ENCODE peak calls at places on chromosome 10, in six cellular contexts. O, W, A, Z, F and Q are unnamed samples.

GRCh38 chr10:6095810-6096209 is 7.0 kb downstream of the RBM17 start:
- DNase-seq in F (no peak), A (no peak), O (no peak), W (no peak), Z (no peak), Q (no peak)

GRCh38 chr10:19922236-19922963 is 106.2 kb downstream of the PLXDC2 start:
- DNase-seq in W (no peak), A (peak; percentile 88), O (no peak), Z (no peak), F (no peak), Q (peak; percentile 76)

GRCh38 chr10:16828114-16828568 is 10.9 kb upstream of the RSU1 start:
- DNase-seq in Z (peak; percentile 90), A (peak; percentile 85), F (peak; percentile 48), O (peak; percentile 95), W (peak; percentile 43), Q (peak; percentile 93)

GRCh38 chr10:10223129-10223528 is 794.5 kb upstream of the CELF2 start:
- DNase-seq in W (no peak), A (no peak), Z (no peak), F (no peak), O (no peak), Q (no peak)

GRCh38 chr10:107653832-107654287 is 489.4 kb upstream of the SORCS1 start:
- DNase-seq in O (no peak), Z (no peak), F (peak; percentile 37), A (peak; percentile 38), W (no peak), Q (no peak)

GRCh38 chr10:77936697-77937567 is 10.4 kb upstream of the DLG5 start:
- DNase-seq in O (no peak), W (no peak), Z (no peak), A (no peak), F (no peak), Q (no peak)

GRCh38 chr10:317219-317868 is 182.1 kb downstream of the ZMYND11 start:
- DNase-seq in A (peak; percentile 98), F (peak; percentile 82), W (no peak), Z (no peak), O (no peak), Q (no peak)

GRCh38 chr10:91552706-91553105 is 80.2 kb downstream of the PPP1R3C start:
- DNase-seq in F (no peak), Z (peak; percentile 39), O (peak; percentile 50), W (no peak), A (peak; percentile 41), Q (peak; percentile 22)

GRCh38 chr10:117519366-117519765 is 23.2 kb upstream of the EMX2 start:
- DNase-seq in W (no peak), A (no peak), O (no peak), F (no peak), Z (no peak), Q (no peak)

GRCh38 chr10:71093531-71093930 is 118.8 kb upstream of the UNC5B start:
- DNase-seq in Z (no peak), O (no peak), A (no peak), F (no peak), W (no peak), Q (no peak)

GRCh38 chr10:133159950-133160812 is at the start of gene KNDC1:
- DNase-seq in Z (peak; percentile 79), O (peak; percentile 75), F (no peak), W (no peak), A (peak; percentile 15), Q (no peak)

GRCh38 chr10:46255696-46256355 is 31.0 kb upstream of the ANTXRL start:
- DNase-seq in O (peak; percentile 82), W (peak; percentile 62), Z (peak; percentile 71), F (no peak), A (peak; percentile 3), Q (peak; percentile 58)

GRCh38 chr10:131673396-131673795 is 227.4 kb upstream of the PPP2R2D start:
- DNase-seq in O (no peak), F (no peak), W (no peak), A (no peak), Z (no peak), Q (no peak)

GRCh38 chr10:1170867-1171180 is 114.6 kb downstream of the WDR37 start:
- DNase-seq in Z (no peak), W (no peak), F (no peak), O (no peak), A (no peak), Q (no peak)

GRCh38 chr10:17432738-17433137 is 21.7 kb downstream of the ST8SIA6 start:
- DNase-seq in A (no peak), W (no peak), F (no peak), O (no peak), Z (no peak), Q (no peak)

GRCh38 chr10:22427101-22427500 is 81.8 kb downstream of the SPAG6 start:
- DNase-seq in O (peak; percentile 19), F (no peak), Z (no peak), A (peak; percentile 84), W (no peak), Q (peak; percentile 22)

GRCh38 chr10:118730699-118731456 is 23.9 kb downstream of the CACUL1 start:
- DNase-seq in O (no peak), F (no peak), A (no peak), W (no peak), Z (no peak), Q (no peak)

GRCh38 chr10:32454148-32454547 is 8.2 kb downstream of the CCDC7 start:
- DNase-seq in F (no peak), Z (no peak), O (no peak), W (no peak), A (peak; percentile 18), Q (no peak)

GRCh38 chr10:124009616-124010015 is 83.8 kb downstream of the CHST15 start:
- DNase-seq in W (no peak), A (peak; percentile 34), F (no peak), Z (no peak), O (no peak), Q (no peak)

GRCh38 chr10:25701651-25702050 is 232.4 kb upstream of the MYO3A start:
- DNase-seq in F (no peak), A (no peak), O (peak; percentile 60), Z (peak; percentile 87), W (no peak), Q (no peak)

GRCh38 chr10:119025336-119025735 is 4.2 kb upstream of the NANOS1 start:
- DNase-seq in F (no peak), A (peak; percentile 54), Z (no peak), O (no peak), W (no peak), Q (peak; percentile 55)

GRCh38 chr10:118626953-118627352 is 31.5 kb upstream of the PRLHR start:
- DNase-seq in Z (peak; percentile 28), F (no peak), A (no peak), W (no peak), O (peak; percentile 51), Q (no peak)

GRCh38 chr10:24382979-24383663 is 174.2 kb downstream of the KIAA1217 start:
- DNase-seq in A (no peak), W (no peak), F (no peak), O (peak; percentile 41), Z (no peak), Q (no peak)

GRCh38 chr10:123848564-123849457 is 42.8 kb downstream of the CPXM2 start:
- DNase-seq in A (no peak), F (peak; percentile 63), O (no peak), Z (no peak), W (no peak), Q (peak; percentile 4)

GRCh38 chr10:119319920-119320258 is 112.5 kb downstream of the GRK5 start:
- DNase-seq in O (no peak), F (no peak), Z (no peak), A (no peak), W (no peak), Q (no peak)

GRCh38 chr10:48682265-48682664 is 2.4 kb upstream of the WDFY4 start:
- DNase-seq in Z (no peak), F (no peak), A (no peak), W (no peak), O (no peak), Q (no peak)

GRCh38 chr10:21528452-21529235 is 3.2 kb upstream of the SKIDA1 start:
- DNase-seq in O (no peak), F (no peak), W (no peak), A (peak; percentile 61), Z (peak; percentile 76), Q (peak; percentile 28)

GRCh38 chr10:114301177-114301576 is 62.1 kb downstream of the VWA2 start:
- DNase-seq in Z (no peak), W (no peak), O (no peak), A (no peak), F (no peak), Q (no peak)

GRCh38 chr10:110399163-110400094 is 94.7 kb upstream of the SMNDC1 start:
- DNase-seq in F (no peak), O (no peak), W (no peak), A (peak; percentile 96), Z (no peak), Q (peak; percentile 95)

GRCh38 chr10:12350925-12351324 is 1.6 kb downstream of the CAMK1D start:
- DNase-seq in A (no peak), O (no peak), W (no peak), Z (peak; percentile 15), F (no peak), Q (no peak)

GRCh38 chr10:128747556-128748335 is 621.5 kb upstream of the MKI67 start:
- DNase-seq in O (no peak), Z (no peak), F (no peak), A (no peak), W (no peak), Q (no peak)
- TF ChIP-seq EZH2 in O (no peak), Z (no peak), F (no peak), A (no peak), W (no peak), Q (no peak)

GRCh38 chr10:125035136-125035535 is 93.2 kb downstream of the ZRANB1 start:
- DNase-seq in A (peak; percentile 95), Z (no peak), O (peak; percentile 57), W (no peak), F (no peak), Q (peak; percentile 55)
- H3K4me3 ChIP-seq in A (no peak overlapping the region), Z (no peak overlapping the region), O (no peak overlapping the region), W (no peak overlapping the region), F (no peak overlapping the region), Q (peak overlapping the region; percentile 5)

DNA sequence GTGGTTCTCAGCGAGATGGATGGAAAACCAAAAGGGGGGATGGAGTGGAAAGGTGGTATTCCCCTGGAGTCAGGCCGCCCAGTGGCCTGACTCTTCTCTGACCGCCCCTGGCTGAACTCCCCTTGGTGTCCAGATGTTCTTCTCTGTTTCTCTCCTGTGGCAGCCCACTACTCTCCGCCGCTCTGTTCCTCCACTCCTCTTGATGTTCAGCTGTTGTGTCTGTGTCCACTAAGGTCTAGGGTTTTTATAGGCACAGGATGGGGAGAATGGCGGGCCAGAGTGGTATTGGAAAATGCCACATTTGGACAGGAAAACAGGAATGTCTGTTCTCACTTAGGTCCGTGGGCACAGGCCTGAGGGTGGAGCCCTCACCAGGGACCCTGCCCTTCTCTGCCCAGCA is 954.3 kb upstream of the MBL2 start:
- DNase-seq in O (no peak), W (no peak), F (no peak), Z (no peak), A (no peak), Q (no peak)
- H3K79me2 ChIP-seq in O (no peaks in the 10 kb centered on the region), W (no peaks in the 10 kb centered on the region), F (no peaks in the 10 kb centered on the region), Z (no peaks in the 10 kb centered on the region), A (no peaks in the 10 kb centered on the region), Q (no peaks in the 10 kb centered on the region)

DNA sequence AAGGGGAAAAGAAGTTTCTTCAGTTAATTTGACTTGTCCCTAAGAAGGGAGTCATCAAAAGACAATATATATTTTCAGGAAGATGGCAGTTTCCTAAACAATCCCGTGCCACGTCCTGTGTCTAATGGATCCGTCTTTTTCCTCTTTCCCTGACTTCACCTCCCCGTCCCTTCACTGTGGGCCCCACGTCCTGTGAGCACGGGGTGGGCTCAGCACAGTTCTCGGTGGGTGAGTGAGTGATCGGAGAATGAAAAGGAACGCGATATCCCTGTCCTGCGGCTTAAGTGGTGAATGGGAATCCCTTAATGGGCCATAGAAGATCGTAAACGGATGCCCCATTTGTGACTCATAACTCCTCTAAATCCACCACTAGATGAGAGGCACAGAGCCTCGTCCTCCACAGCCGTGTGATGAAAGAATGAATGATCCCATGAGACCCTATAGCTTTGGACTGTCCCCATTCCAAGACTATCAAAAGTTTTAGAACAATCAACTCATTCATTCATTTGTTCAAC is 63.5 kb upstream of the PITRM1 start:
- DNase-seq in O (no peak), W (no peak), A (no peak), F (no peak), Z (no peak), Q (no peak)
- TF ChIP-seq EZH2 in O (no peak), W (no peak), A (no peak), F (no peak), Z (no peak), Q (no peak)